ENCODE peak calls at places on chromosomes 11 and 22, in six cellular contexts. One of them, this sample, is unnamed.

GRCh38 chr22:37544955-37545702 is 15.2 kb upstream of the CDC42EP1 start:
- DNase-seq in testis: peak
- DNase-seq in fibroblast of lung: peak
- DNase-seq in HCT116: no peak
- DNase-seq in tibial nerve: no peak
- DNase-seq in heart right ventricle: peak
- DNase-seq in this sample: no peak

GRCh38 chr11:64754124-64754918 is 5.5 kb downstream of the PYGM start:
- DNase-seq in heart right ventricle: no peak
- DNase-seq in fibroblast of lung: no peak
- DNase-seq in testis: peak
- DNase-seq in tibial nerve: no peak
- DNase-seq in HCT116: no peak
- DNase-seq in this sample: no peak

GRCh38 chr11:108733479-108734116 is 68.7 kb downstream of the DDX10 start:
- DNase-seq in testis: no peak
- DNase-seq in HCT116: no peak
- DNase-seq in heart right ventricle: no peak
- DNase-seq in tibial nerve: no peak
- DNase-seq in fibroblast of lung: peak
- DNase-seq in this sample: no peak

GRCh38 chr11:8735094-8735493 is 52.5 kb downstream of the RPL27A start:
- DNase-seq in heart right ventricle: no peak
- DNase-seq in fibroblast of lung: peak
- DNase-seq in HCT116: no peak
- DNase-seq in testis: no peak
- DNase-seq in tibial nerve: no peak
- DNase-seq in this sample: no peak

GRCh38 chr11:128179512-128179911 is 407.8 kb downstream of the ETS1 start:
- DNase-seq in HCT116: no peak
- DNase-seq in tibial nerve: no peak
- DNase-seq in fibroblast of lung: no peak
- DNase-seq in heart right ventricle: no peak
- DNase-seq in testis: no peak
- DNase-seq in this sample: no peak

GRCh38 chr11:72753341-72754148 is 1.3 kb upstream of the ARAP1 start:
- DNase-seq in heart right ventricle: no peak
- DNase-seq in testis: no peak
- DNase-seq in HCT116: no peak
- DNase-seq in tibial nerve: no peak
- DNase-seq in fibroblast of lung: no peak
- DNase-seq in this sample: no peak

GRCh38 chr11:71977743-71978418 is 20.8 kb upstream of the IL18BP start:
- DNase-seq in heart right ventricle: no peak
- DNase-seq in HCT116: peak
- DNase-seq in fibroblast of lung: peak
- DNase-seq in testis: peak
- DNase-seq in tibial nerve: no peak
- DNase-seq in this sample: no peak

GRCh38 chr22:38317237-38317994 is at the start of gene CSNK1E:
- DNase-seq in fibroblast of lung: peak
- DNase-seq in testis: peak
- DNase-seq in heart right ventricle: peak
- DNase-seq in tibial nerve: peak
- DNase-seq in HCT116: no peak
- DNase-seq in this sample: no peak

GRCh38 chr22:47200273-47201051 is 438.0 kb downstream of the TBC1D22A start:
- DNase-seq in HCT116: no peak
- DNase-seq in testis: peak
- DNase-seq in fibroblast of lung: no peak
- DNase-seq in heart right ventricle: no peak
- DNase-seq in tibial nerve: peak
- DNase-seq in this sample: no peak

GRCh38 chr22:21923163-21923561 is 29.5 kb downstream of the PPM1F start:
- DNase-seq in testis: no peak
- DNase-seq in heart right ventricle: no peak
- DNase-seq in fibroblast of lung: no peak
- DNase-seq in HCT116: no peak
- DNase-seq in tibial nerve: no peak
- DNase-seq in this sample: no peak

GRCh38 chr22:37267128-37267587 is 15.2 kb upstream of the CYTH4 start:
- DNase-seq in HCT116: no peak
- DNase-seq in testis: peak
- DNase-seq in tibial nerve: no peak
- DNase-seq in heart right ventricle: peak
- DNase-seq in fibroblast of lung: no peak
- DNase-seq in this sample: no peak

GRCh38 chr22:36204001-36204640 is 2.5 kb upstream of the APOL4 start:
- DNase-seq in fibroblast of lung: no peak
- DNase-seq in heart right ventricle: no peak
- DNase-seq in testis: no peak
- DNase-seq in tibial nerve: no peak
- DNase-seq in HCT116: no peak
- DNase-seq in this sample: no peak

GRCh38 chr22:35930933-35931332 is 97.7 kb downstream of the RBFOX2 start:
- DNase-seq in HCT116: peak
- DNase-seq in tibial nerve: no peak
- DNase-seq in fibroblast of lung: peak
- DNase-seq in testis: peak
- DNase-seq in heart right ventricle: no peak
- DNase-seq in this sample: peak

GRCh38 chr22:41891407-41891806 is 23.5 kb downstream of the SHISA8 start:
- DNase-seq in testis: no peak
- DNase-seq in HCT116: no peak
- DNase-seq in tibial nerve: no peak
- DNase-seq in fibroblast of lung: no peak
- DNase-seq in heart right ventricle: no peak
- DNase-seq in this sample: no peak

GRCh38 chr11:19117760-19118097 is 761 bp downstream of the ZDHHC13 start:
- DNase-seq in testis: no peak
- DNase-seq in heart right ventricle: no peak
- DNase-seq in HCT116: no peak
- DNase-seq in fibroblast of lung: no peak
- DNase-seq in tibial nerve: no peak
- DNase-seq in this sample: no peak

GRCh38 chr22:27393371-27393770 is 408.2 kb downstream of the MN1 start:
- DNase-seq in testis: no peak
- DNase-seq in tibial nerve: no peak
- DNase-seq in HCT116: no peak
- DNase-seq in fibroblast of lung: no peak
- DNase-seq in heart right ventricle: no peak
- DNase-seq in this sample: no peak

GRCh38 chr11:20353829-20354434 is 9.6 kb upstream of the HTATIP2 start:
- DNase-seq in HCT116: peak
- DNase-seq in testis: peak
- DNase-seq in fibroblast of lung: peak
- DNase-seq in heart right ventricle: no peak
- DNase-seq in tibial nerve: no peak
- DNase-seq in this sample: no peak

GRCh38 chr11:104907521-104908185 is 9.4 kb upstream of the CASP12 start:
- DNase-seq in HCT116: no peak
- DNase-seq in tibial nerve: no peak
- DNase-seq in heart right ventricle: no peak
- DNase-seq in testis: no peak
- DNase-seq in fibroblast of lung: peak
- DNase-seq in this sample: peak

GRCh38 chr22:46362934-46363515 is 27.5 kb downstream of the TRMU start:
- DNase-seq in HCT116: no peak
- DNase-seq in heart right ventricle: no peak
- DNase-seq in fibroblast of lung: no peak
- DNase-seq in testis: no peak
- DNase-seq in tibial nerve: no peak
- DNase-seq in this sample: no peak

GRCh38 chr22:44274918-44275665 is 37.7 kb downstream of the SHISAL1 start:
- DNase-seq in HCT116: no peak
- DNase-seq in tibial nerve: no peak
- DNase-seq in fibroblast of lung: no peak
- DNase-seq in heart right ventricle: no peak
- DNase-seq in testis: no peak
- DNase-seq in this sample: no peak

GRCh38 chr11:44727373-44728084 is 767 bp downstream of the TSPAN18 start:
- DNase-seq in tibial nerve: peak
- DNase-seq in HCT116: peak
- DNase-seq in testis: peak
- DNase-seq in heart right ventricle: peak
- DNase-seq in fibroblast of lung: peak
- DNase-seq in this sample: peak

GRCh38 chr22:41575533-41575932 is 14.1 kb downstream of the PMM1 start:
- DNase-seq in tibial nerve: no peak
- DNase-seq in testis: no peak
- DNase-seq in HCT116: no peak
- DNase-seq in fibroblast of lung: no peak
- DNase-seq in heart right ventricle: no peak
- DNase-seq in this sample: no peak

GRCh38 chr11:102780491-102780918 is at the start of gene MMP10:
- DNase-seq in testis: no peak
- DNase-seq in fibroblast of lung: peak
- DNase-seq in heart right ventricle: no peak
- DNase-seq in HCT116: peak
- DNase-seq in tibial nerve: no peak
- DNase-seq in this sample: peak

GRCh38 chr22:40813912-40814315 is 5.2 kb downstream of the SLC25A17 start:
- DNase-seq in HCT116: no peak
- DNase-seq in fibroblast of lung: no peak
- DNase-seq in testis: no peak
- DNase-seq in heart right ventricle: no peak
- DNase-seq in tibial nerve: no peak
- DNase-seq in this sample: no peak

GRCh38 chr11:86988351-86988881 is 33.2 kb upstream of the FZD4 start:
- DNase-seq in HCT116: no peak
- DNase-seq in testis: no peak
- DNase-seq in fibroblast of lung: no peak
- DNase-seq in heart right ventricle: no peak
- DNase-seq in tibial nerve: no peak
- DNase-seq in this sample: no peak

GRCh38 chr11:69429716-69430491 is 51.6 kb upstream of the LINC01488 start:
- DNase-seq in tibial nerve: no peak
- DNase-seq in testis: no peak
- DNase-seq in heart right ventricle: no peak
- DNase-seq in HCT116: no peak
- DNase-seq in fibroblast of lung: no peak
- DNase-seq in this sample: no peak

GRCh38 chr11:95149659-95150294 is 60.1 kb downstream of the ENDOD1 start:
- DNase-seq in HCT116: peak
- DNase-seq in fibroblast of lung: peak
- DNase-seq in tibial nerve: peak
- DNase-seq in heart right ventricle: peak
- DNase-seq in testis: peak
- DNase-seq in this sample: no peak

DNA sequence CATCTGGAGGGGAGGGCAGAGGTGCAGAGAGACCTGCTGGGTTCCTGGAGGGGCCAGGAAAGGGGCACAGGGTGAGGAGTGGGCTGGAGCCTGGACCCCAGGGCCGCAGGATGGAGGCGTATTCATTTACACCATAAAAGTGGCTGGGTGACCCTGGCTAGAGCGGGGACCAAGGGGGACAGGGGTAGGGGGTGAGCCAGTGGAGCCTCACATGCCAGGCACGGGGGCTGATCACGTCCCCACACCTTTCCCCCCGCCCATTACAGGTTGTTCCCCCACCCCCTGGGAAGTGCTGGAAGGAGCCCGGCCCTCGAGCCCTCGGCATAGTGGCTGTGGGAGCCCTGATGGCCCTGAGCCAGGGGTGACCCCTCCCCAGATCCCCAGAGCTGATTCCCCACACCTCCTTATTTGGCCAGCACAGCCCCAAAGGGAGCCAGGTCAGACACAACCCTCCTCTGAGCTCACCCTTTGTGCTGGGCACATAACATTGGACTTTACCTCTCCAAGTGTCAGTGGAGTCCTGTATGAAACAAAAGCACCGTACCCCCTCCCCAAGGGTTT is 781 bp downstream of the TCIRG1 start:
- DNase-seq in HCT116: no peak
- DNase-seq in testis: no peak
- DNase-seq in fibroblast of lung: no peak
- DNase-seq in tibial nerve: no peak
- DNase-seq in heart right ventricle: no peak
- DNase-seq in this sample: no peak
- H3K27ac ChIP-seq in HCT116: peak
- H3K27ac ChIP-seq in testis: peak
- H3K27ac ChIP-seq in fibroblast of lung: peak
- H3K27ac ChIP-seq in tibial nerve: peak
- H3K27ac ChIP-seq in heart right ventricle: peak
- H3K27ac ChIP-seq in this sample: peak

DNA sequence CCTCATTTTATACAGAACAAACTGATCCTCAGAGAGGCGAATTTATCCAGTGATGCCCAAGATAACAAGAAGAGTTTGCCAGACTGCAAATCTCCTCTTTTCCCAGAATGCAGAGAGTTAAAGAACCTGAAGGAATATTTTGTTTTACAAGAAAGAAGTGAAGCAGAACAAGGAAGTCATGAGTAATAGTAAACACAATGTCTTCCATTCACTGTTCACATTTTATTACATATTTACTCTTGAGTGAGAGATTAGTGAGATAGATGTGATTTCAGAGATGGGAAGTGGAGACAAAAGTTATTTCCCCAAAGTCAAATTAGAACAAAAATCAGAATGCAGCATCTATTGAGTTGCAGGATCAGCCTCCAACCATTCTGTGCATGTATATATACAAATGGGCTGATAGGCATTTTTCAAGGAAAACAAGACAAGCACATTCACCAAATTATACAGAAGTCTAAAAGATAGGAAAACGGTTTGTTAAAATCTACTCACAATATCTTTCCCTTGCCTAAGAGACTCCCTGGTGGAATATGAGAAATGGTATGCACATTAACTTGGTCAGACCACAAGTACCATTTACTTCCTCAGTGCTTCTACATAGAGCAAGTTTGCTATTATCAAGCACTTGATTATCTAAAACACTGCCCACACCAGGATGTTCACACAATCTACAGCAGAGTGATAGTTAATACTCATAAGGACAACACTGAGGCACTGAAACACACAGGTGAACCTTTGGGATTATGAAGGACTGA is 12.0 kb downstream of the GUCY1A2 start:
- DNase-seq in tibial nerve: no peak
- DNase-seq in HCT116: no peak
- DNase-seq in fibroblast of lung: no peak
- DNase-seq in testis: no peak
- DNase-seq in heart right ventricle: no peak
- DNase-seq in this sample: no peak
- H3K4me3 ChIP-seq in tibial nerve: no peak
- H3K4me3 ChIP-seq in HCT116: no peak
- H3K4me3 ChIP-seq in fibroblast of lung: no peak
- H3K4me3 ChIP-seq in testis: no peak
- H3K4me3 ChIP-seq in heart right ventricle: no peak
- H3K4me3 ChIP-seq in this sample: no peak

GRCh38 chr22:20906387-20906767 is 10.8 kb upstream of the CRKL start:
- DNase-seq in HCT116: no peak
- DNase-seq in fibroblast of lung: no peak
- DNase-seq in heart right ventricle: no peak
- DNase-seq in tibial nerve: no peak
- DNase-seq in testis: no peak
- DNase-seq in this sample: no peak
- TF ChIP-seq CTCF in HCT116: no peak
- TF ChIP-seq CTCF in fibroblast of lung: no peak
- TF ChIP-seq CTCF in heart right ventricle: no peak
- TF ChIP-seq CTCF in tibial nerve: no peak
- TF ChIP-seq CTCF in testis: no peak
- TF ChIP-seq CTCF in this sample: no peak

GRCh38 chr11:23022854-23023253 is 162.6 kb upstream of the CCDC179 start:
- DNase-seq in testis: no peak
- DNase-seq in heart right ventricle: no peak
- DNase-seq in fibroblast of lung: no peak
- DNase-seq in tibial nerve: no peak
- DNase-seq in HCT116: no peak
- DNase-seq in this sample: no peak
- H3K27ac ChIP-seq in testis: no peak
- H3K27ac ChIP-seq in heart right ventricle: no peak
- H3K27ac ChIP-seq in fibroblast of lung: no peak
- H3K27ac ChIP-seq in tibial nerve: no peak
- H3K27ac ChIP-seq in HCT116: no peak
- H3K27ac ChIP-seq in this sample: no peak